ENCODE peak calls at places on chromosomes 1 and 21, in four cellular contexts. Y is K562, U is breast epithelium, G is right lobe of liver. I is an unnamed sample.

GRCh38 chr1:15797614-15798390 is 9.6 kb downstream of the UQCRHL start:
- DNase-seq in G (no peak), Y (no peak), U (no peak), I (no peak)

GRCh38 chr1:225908013-225908640 is 15.9 kb downstream of the PYCR2 start:
- DNase-seq in U (no peak), Y (peak), G (peak), I (no peak)

GRCh38 chr1:239268007-239268406 is 118.4 kb upstream of the CHRM3 start:
- DNase-seq in Y (no peak), U (no peak), G (no peak), I (no peak)

GRCh38 chr1:82398357-82398756 is 597.6 kb downstream of the ADGRL2 start:
- DNase-seq in U (no peak), Y (no peak), G (no peak), I (no peak)

GRCh38 chr1:189769448-189769847 is 708.2 kb downstream of the BRINP3 start:
- DNase-seq in U (no peak), Y (no peak), G (no peak), I (no peak)

GRCh38 chr21:23804866-23805265 is 1802.4 kb downstream of the MRPL39 start:
- DNase-seq in Y (no peak), G (no peak), U (no peak), I (no peak)

GRCh38 chr1:226632922-226633351 is 84.4 kb downstream of the STUM start:
- DNase-seq in Y (no peak), G (peak), U (peak), I (peak)

GRCh38 chr1:111507411-111508201 is 4.2 kb upstream of the ADORA3 start:
- DNase-seq in Y (peak), G (peak), U (no peak), I (peak)

GRCh38 chr1:189205863-189206262 is 1271.8 kb downstream of the BRINP3 start:
- DNase-seq in Y (no peak), G (no peak), U (no peak), I (no peak)

GRCh38 chr1:196114193-196114592 is 494.0 kb downstream of the KCNT2 start:
- DNase-seq in Y (no peak), G (no peak), U (no peak), I (no peak)

GRCh38 chr21:42521805-42522204 is 8.2 kb downstream of the SLC37A1 start:
- DNase-seq in U (no peak), Y (no peak), G (no peak), I (peak)

GRCh38 chr21:29074783-29075182 is 1.3 kb upstream of the CCT8 start:
- DNase-seq in Y (no peak), G (no peak), U (no peak), I (no peak)

GRCh38 chr1:56073614-56074356 is 505.6 kb downstream of the PLPP3 start:
- DNase-seq in U (no peak), G (no peak), Y (no peak), I (peak)

GRCh38 chr1:185463011-185463410 is 146.0 kb upstream of the IVNS1ABP start:
- DNase-seq in Y (no peak), U (no peak), G (no peak), I (no peak)

GRCh38 chr1:230102472-230102871 is 35.4 kb downstream of the GALNT2 start:
- DNase-seq in U (no peak), G (no peak), Y (no peak), I (no peak)

GRCh38 chr1:230105245-230105753 is 38.3 kb downstream of the GALNT2 start:
- DNase-seq in U (no peak), G (no peak), Y (no peak), I (no peak)

GRCh38 chr1:230103341-230104173 is 36.5 kb downstream of the GALNT2 start:
- DNase-seq in U (no peak), G (no peak), Y (no peak), I (no peak)

GRCh38 chr1:230105754-230106625 is 39.0 kb downstream of the GALNT2 start:
- DNase-seq in U (no peak), Y (no peak), G (no peak), I (no peak)

GRCh38 chr1:230104395-230105244 is 37.6 kb downstream of the GALNT2 start:
- DNase-seq in G (peak), Y (no peak), U (peak), I (peak)
- TF ChIP-seq POLR2A in G (peak), Y (no peak), U (no peak), I (no peak)

GRCh38 chr21:28068455-28069358 is 924.0 kb downstream of the LTN1 start:
- DNase-seq in G (no peak), Y (no peak), U (no peak), I (no peak)

GRCh38 chr21:28069446-28069845 is 923.2 kb downstream of the LTN1 start:
- DNase-seq in Y (no peak), U (no peak), G (no peak), I (no peak)

GRCh38 chr21:28063241-28063640 is 929.4 kb downstream of the LTN1 start:
- DNase-seq in G (no peak), Y (no peak), U (no peak), I (no peak)

GRCh38 chr21:28066051-28066450 is 926.6 kb downstream of the LTN1 start:
- DNase-seq in G (no peak), U (no peak), Y (no peak), I (no peak)

GRCh38 chr21:28067015-28067414 is 925.7 kb downstream of the LTN1 start:
- DNase-seq in G (no peak), U (no peak), Y (no peak), I (no peak)
- TF ChIP-seq CTCF in G (no peak), U (no peak), Y (no peak), I (no peak)

GRCh38 chr1:205921559-205921887 is 21.7 kb downstream of the SLC26A9 start:
- DNase-seq in Y (no peak), G (no peak), U (no peak), I (peak)

GRCh38 chr1:205917466-205918248 is 25.6 kb downstream of the SLC26A9 start:
- DNase-seq in U (no peak), Y (no peak), G (no peak), I (no peak)

GRCh38 chr1:205920861-205921558 is 22.2 kb downstream of the SLC26A9 start:
- DNase-seq in G (no peak), Y (no peak), U (no peak), I (no peak)

GRCh38 chr1:205920159-205920558 is 23.1 kb downstream of the SLC26A9 start:
- DNase-seq in U (no peak), G (no peak), Y (no peak), I (peak)

GRCh38 chr1:205918955-205919746 is 24.1 kb downstream of the SLC26A9 start:
- DNase-seq in G (peak), U (peak), Y (peak), I (peak)
- TF ChIP-seq POLR2A in G (no peak), U (no peak), Y (no peak), I (no peak)

DNA sequence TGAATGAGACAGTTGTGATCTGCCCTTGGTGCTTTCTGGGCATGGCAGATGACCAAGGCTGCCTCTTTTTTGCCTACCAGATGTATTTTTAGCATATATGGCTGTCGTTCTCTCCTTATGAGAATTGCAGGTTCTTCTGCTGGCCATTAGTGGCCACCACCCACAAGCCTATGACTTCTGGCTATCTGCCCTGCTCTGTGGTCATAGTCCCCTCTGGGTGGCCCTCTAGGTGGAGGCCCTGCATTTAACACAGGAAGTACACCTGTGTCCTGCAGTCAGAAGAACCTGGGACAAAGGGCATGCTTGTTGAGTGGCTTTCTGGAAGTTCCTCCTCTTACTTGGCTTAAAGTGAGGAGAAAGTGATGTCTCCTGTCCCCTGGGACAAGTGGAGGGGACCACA is 6.5 kb downstream of the FCAMR start:
- DNase-seq in Y (no peak), U (no peak), G (no peak), I (no peak)
- TF ChIP-seq CTCF in Y (peak), U (no peak), G (no peak), I (no peak)

DNA sequence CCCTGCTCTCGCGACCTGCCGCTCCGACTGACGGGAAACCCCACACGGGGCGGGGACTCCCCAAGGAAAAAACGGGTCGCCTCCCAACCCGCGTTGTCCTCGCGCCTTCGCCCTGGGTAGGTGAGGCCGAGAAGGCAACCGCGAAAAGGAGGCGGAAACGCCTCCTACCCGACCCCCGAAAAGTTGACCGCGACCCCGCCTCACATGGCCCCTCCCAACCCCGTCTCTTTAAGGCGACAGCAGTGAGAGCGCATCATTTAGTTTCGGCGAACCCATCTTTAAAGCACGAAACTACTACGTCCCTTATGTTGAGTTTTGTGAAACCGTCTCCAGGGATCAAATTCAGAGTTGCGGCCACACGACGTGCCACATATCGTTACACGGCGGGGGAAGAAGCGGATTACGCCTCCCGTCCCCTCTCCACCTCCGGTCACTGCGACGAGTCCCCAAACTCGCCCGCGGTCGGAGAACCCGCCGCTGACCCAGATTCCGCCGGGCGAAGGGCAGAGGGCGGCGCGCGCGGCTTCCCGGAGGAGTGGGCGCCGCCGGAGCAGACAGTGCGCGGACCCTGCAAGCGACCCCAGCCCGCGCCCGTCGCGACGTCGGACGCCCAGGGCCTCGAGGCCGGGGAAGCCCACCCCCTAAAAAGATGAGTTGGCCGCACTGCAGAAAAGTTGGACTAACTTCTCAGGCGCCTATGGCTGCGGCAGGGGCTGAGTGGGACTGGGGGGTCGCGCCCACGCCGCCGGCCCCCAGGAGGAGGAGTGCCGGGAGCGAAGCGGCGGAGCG is 1.1 kb downstream of the ANP32E start:
- DNase-seq in G (peak), U (peak), Y (peak), I (peak)
- TF ChIP-seq POLR2A in G (peak), U (peak), Y (peak), I (no peak)

GRCh38 chr1:78072216-78072615 is 26.4 kb downstream of the GIPC2 start:
- DNase-seq in U (no peak), G (no peak), Y (no peak), I (no peak)
- TF ChIP-seq CTCF in U (no peak), G (no peak), Y (no peak), I (no peak)

GRCh38 chr1:51568231-51568935 is 48.5 kb upstream of the OSBPL9 start:
- DNase-seq in G (no peak), U (no peak), Y (no peak), I (no peak)
- TF ChIP-seq POLR2A in G (no peak), U (no peak), Y (no peak), I (no peak)

GRCh38 chr21:14766241-14766640 is 220.1 kb upstream of the SAMSN1 start:
- DNase-seq in Y (no peak), U (no peak), G (no peak), I (no peak)
- TF ChIP-seq CTCF in Y (no peak), U (no peak), G (no peak), I (no peak)

GRCh38 chr1:182383934-182384333 is 7.7 kb downstream of the GLUL start:
- DNase-seq in G (no peak), U (no peak), Y (peak), I (no peak)
- TF ChIP-seq POLR2A in G (no peak), U (no peak), Y (no peak), I (no peak)

GRCh38 chr1:46248122-46248920 is 758 bp downstream of the RAD54L start:
- DNase-seq in G (peak), Y (peak), U (no peak), I (no peak)
- TF ChIP-seq CTCF in G (no peak), Y (peak), U (no peak), I (no peak)